ENCODE peak calls at places on chromosomes 1 and 21, in nine cellular contexts. N is NCI-H1105 treated with DMSO at 0.1 percent for 48 hours; L is NCI-H345; H is HFFc6; U is Right ventricle myocardium superior; W is HT1080; M is activated CD8-positive, alpha-beta memory T cell treated with anti-CD3 and anti-CD28 coated beads for 48 hours; P is CD4-positive, CD25-positive, alpha-beta regulatory T cell; V is NK-92 treated with Interleukin-12 subunit alpha and Interleukin-12 subunit beta, amount 100 ng/mL, for 24 hours. O is an unnamed sample.

GRCh38 chr1:55623339-55623738 is 408.2 kb upstream of the USP24 start:
- DNase-seq in N (no peak), M (no peak), H (no peak), U (peak), W (peak), L (no peak), P (no peak), V (no peak), O (no peak)

GRCh38 chr21:33255404-33255803 is 10.8 kb upstream of the IL10RB start:
- DNase-seq in P (no peak), L (no peak), N (no peak), V (no peak), M (no peak), W (no peak), H (no peak), U (no peak), O (no peak)

GRCh38 chr1:68120136-68120791 is 69.8 kb upstream of the DIRAS3 start:
- DNase-seq in P (peak), H (peak), V (peak), W (peak), M (peak), U (no peak), L (peak), N (peak), O (peak)

GRCh38 chr1:218971166-218971565 is 202.5 kb upstream of the LYPLAL1 start:
- DNase-seq in M (no peak), H (no peak), N (no peak), W (no peak), P (no peak), V (no peak), U (no peak), L (no peak), O (no peak)

GRCh38 chr1:115757866-115758265 is 10.6 kb downstream of the CASQ2 start:
- DNase-seq in H (no peak), P (no peak), L (no peak), M (no peak), N (no peak), U (no peak), W (no peak), V (no peak), O (no peak)

GRCh38 chr1:203425668-203425999 is 50.0 kb upstream of the PRELP start:
- DNase-seq in H (no peak), V (no peak), N (no peak), U (no peak), L (no peak), M (no peak), W (peak), P (no peak), O (no peak)

GRCh38 chr1:231020139-231020601 is 19.9 kb downstream of the FAM89A start:
- DNase-seq in H (no peak), L (no peak), U (no peak), W (peak), P (peak), M (no peak), V (no peak), N (no peak), O (no peak)

GRCh38 chr1:241612533-241613505 is 27.4 kb downstream of the CHML start:
- DNase-seq in M (no peak), L (no peak), V (no peak), U (no peak), H (peak), N (no peak), P (no peak), W (peak), O (no peak)

GRCh38 chr1:79293611-79294010 is 287.1 kb upstream of the ADGRL4 start:
- DNase-seq in W (peak), P (no peak), M (no peak), H (peak), L (no peak), N (no peak), V (no peak), U (no peak), O (no peak)

GRCh38 chr1:45275054-45275453 is 51.6 kb upstream of the HPDL start:
- DNase-seq in U (no peak), H (no peak), P (no peak), N (no peak), L (no peak), V (no peak), M (no peak), W (peak), O (no peak)

GRCh38 chr1:157580179-157580827 is 17.6 kb downstream of the FCRL4 start:
- DNase-seq in P (peak), L (peak), M (no peak), N (peak), V (no peak), W (peak), U (no peak), H (peak), O (peak)

GRCh38 chr1:225834417-225835329 is 24.7 kb downstream of the EPHX1 start:
- DNase-seq in H (no peak), N (peak), V (no peak), L (peak), W (peak), M (no peak), U (peak), P (no peak), O (no peak)

GRCh38 chr1:10339815-10340214 is 59.0 kb upstream of the PGD start:
- DNase-seq in N (no peak), P (no peak), L (no peak), W (peak), M (no peak), U (peak), H (peak), V (no peak), O (peak)

GRCh38 chr1:119768778-119769177 is at the start of gene HMGCS2:
- DNase-seq in P (no peak), V (no peak), W (no peak), L (no peak), H (no peak), N (no peak), U (peak), M (no peak), O (no peak)

GRCh38 chr1:44010935-44011610 is 19.7 kb downstream of the CCDC24 start:
- DNase-seq in H (no peak), U (no peak), N (no peak), W (no peak), V (no peak), M (no peak), P (no peak), L (no peak), O (no peak)

GRCh38 chr1:224535641-224536040 is 80.5 kb upstream of the CNIH3 start:
- DNase-seq in W (no peak), H (no peak), L (peak), P (no peak), V (no peak), M (no peak), N (no peak), U (no peak), O (no peak)

GRCh38 chr1:33074193-33074945 is 6.6 kb upstream of the AZIN2 start:
- DNase-seq in N (no peak), U (no peak), V (no peak), L (no peak), H (no peak), P (no peak), W (no peak), M (no peak), O (no peak)

GRCh38 chr21:9763306-9763705 is 758.1 kb upstream of the TPTE start:
- DNase-seq in H (no peak), W (peak), L (no peak), N (no peak), V (no peak), P (no peak), M (no peak), U (no peak), O (no peak)

GRCh38 chr1:195026792-195027191 is 1581.4 kb downstream of the KCNT2 start:
- DNase-seq in W (no peak), M (no peak), V (no peak), N (no peak), H (no peak), L (no peak), P (no peak), U (no peak), O (no peak)

GRCh38 chr1:246582301-246583055 is 16.2 kb downstream of the CNST start:
- DNase-seq in M (no peak), L (no peak), W (no peak), U (no peak), V (no peak), P (no peak), N (no peak), H (no peak), O (no peak)

GRCh38 chr1:18941221-18942141 is 15.0 kb downstream of the IFFO2 start:
- DNase-seq in V (no peak), U (peak), M (no peak), H (no peak), N (no peak), P (no peak), L (peak), W (peak), O (peak)

GRCh38 chr1:9143250-9143649 is 14.3 kb upstream of the GPR157 start:
- DNase-seq in M (no peak), W (peak), N (no peak), L (no peak), P (no peak), H (peak), V (peak), U (peak), O (no peak)

GRCh38 chr1:223731076-223731770 is 18.9 kb downstream of the CAPN2 start:
- DNase-seq in U (peak), L (no peak), V (no peak), W (peak), H (peak), N (no peak), M (no peak), P (no peak), O (no peak)

GRCh38 chr1:20732071-20732587 is 374 bp downstream of the SH2D5 start:
- DNase-seq in L (peak), N (peak), H (peak), W (peak), M (peak), U (peak), V (no peak), P (peak), O (peak)

GRCh38 chr1:32448773-32449456 is 16.0 kb upstream of the ZBTB8B start:
- DNase-seq in W (peak), V (peak), H (peak), U (no peak), L (peak), N (no peak), M (no peak), P (peak), O (peak)

GRCh38 chr1:39922139-39922757 is 20.5 kb upstream of the MYCL start:
- DNase-seq in W (no peak), N (no peak), V (no peak), M (no peak), H (no peak), U (no peak), P (no peak), L (no peak), O (peak)

GRCh38 chr1:206511362-206512064 is 4.2 kb downstream of the RASSF5 start:
- DNase-seq in U (no peak), H (no peak), V (no peak), L (peak), M (no peak), N (no peak), P (no peak), W (no peak), O (no peak)

GRCh38 chr1:15734901-15735300 is 1.2 kb upstream of the SLC25A34 start:
- DNase-seq in W (no peak), L (no peak), U (no peak), V (no peak), M (no peak), P (no peak), H (no peak), N (no peak), O (no peak)

GRCh38 chr1:68808351-68808750 is 311.5 kb upstream of the DEPDC1 start:
- DNase-seq in U (no peak), M (no peak), H (no peak), N (no peak), V (no peak), L (no peak), P (no peak), W (peak), O (no peak)

GRCh38 chr1:234327577-234328164 is 45.6 kb upstream of the COA6 start:
- DNase-seq in W (no peak), V (no peak), N (no peak), L (no peak), P (no peak), U (no peak), M (no peak), H (no peak), O (no peak)

GRCh38 chr1:117367769-117368059 is 465 bp downstream of the MAN1A2 start:
- DNase-seq in M (no peak), V (no peak), W (no peak), N (no peak), L (no peak), U (no peak), P (peak), H (no peak), O (no peak)

GRCh38 chr1:158809862-158810261 is 21.3 kb upstream of the MNDA start:
- DNase-seq in V (no peak), U (no peak), N (no peak), P (no peak), M (no peak), L (no peak), W (no peak), H (no peak), O (no peak)

GRCh38 chr1:196207624-196208204 is 400.5 kb downstream of the KCNT2 start:
- DNase-seq in W (no peak), V (no peak), M (no peak), P (no peak), N (no peak), U (no peak), L (no peak), H (no peak), O (no peak)

GRCh38 chr1:212605441-212605976 is 3.1 kb upstream of the ATF3 start:
- DNase-seq in H (peak), P (no peak), W (no peak), U (no peak), N (no peak), M (no peak), L (no peak), V (no peak), O (no peak)

GRCh38 chr1:55044617-55045397 is 5.5 kb downstream of the PCSK9 start:
- DNase-seq in P (no peak), U (no peak), L (no peak), W (no peak), H (no peak), M (no peak), N (no peak), V (no peak), O (no peak)

GRCh38 chr1:208475951-208476824 is 232.0 kb upstream of the PLXNA2 start:
- DNase-seq in U (no peak), W (peak), M (no peak), N (peak), H (no peak), P (no peak), L (no peak), V (no peak), O (peak)

GRCh38 chr1:221440658-221441057 is 301.2 kb downstream of the DUSP10 start:
- DNase-seq in W (no peak), L (no peak), P (no peak), H (peak), M (no peak), V (no peak), N (peak), U (no peak), O (no peak)